ENCODE peak calls at places on chromosomes 11 and 22, in seven cellular contexts. R is T47D, L is sciatic nerve, E is psoas muscle, Q is activated T-cell treated with anti-CD3 and anti-CD28 coated beads for 48 hours, F is A673, U is right atrium auricular region. O is an unnamed sample.

GRCh38 chr11:78514922-78515502 is 59.7 kb downstream of the NARS2 start:
- DNase-seq in R (no peak), L (no peak), E (no peak), Q (no peak), F (no peak), U (no peak), O (no peak)

GRCh38 chr11:65773784-65774411 is 6.9 kb downstream of the AP5B1 start:
- DNase-seq in R (no peak), L (no peak), E (no peak), Q (no peak), F (no peak), U (peak), O (no peak)

GRCh38 chr22:20107951-20108756 is 7.8 kb upstream of the RANBP1 start:
- DNase-seq in R (no peak), L (no peak), E (peak), Q (no peak), F (no peak), U (no peak), O (peak)

GRCh38 chr11:44032304-44033085 is 15.3 kb upstream of the ACCSL start:
- DNase-seq in R (no peak), L (no peak), E (peak), Q (no peak), F (no peak), U (peak), O (no peak)

GRCh38 chr11:67652965-67653845 is 2.7 kb upstream of the ACY3 start:
- DNase-seq in R (no peak), L (no peak), E (no peak), Q (no peak), F (no peak), U (no peak), O (peak)

GRCh38 chr11:469684-470667 is 19.9 kb downstream of the PTDSS2 start:
- DNase-seq in R (peak), L (no peak), E (peak), Q (no peak), F (peak), U (peak), O (peak)

GRCh38 chr11:35373284-35373933 is 45.9 kb downstream of the SLC1A2 start:
- DNase-seq in R (no peak), L (no peak), E (no peak), Q (no peak), F (no peak), U (no peak), O (no peak)

GRCh38 chr11:112465433-112466024 is 204.9 kb upstream of the PLET1 start:
- DNase-seq in R (no peak), L (no peak), E (no peak), Q (no peak), F (no peak), U (no peak), O (no peak)

GRCh38 chr11:115119136-115119535 is 385.1 kb downstream of the CADM1 start:
- DNase-seq in R (no peak), L (no peak), E (no peak), Q (no peak), F (no peak), U (no peak), O (no peak)

GRCh38 chr22:50691521-50691920 is 18.9 kb downstream of the SHANK3 start:
- DNase-seq in R (no peak), L (peak), E (no peak), Q (no peak), F (peak), U (no peak), O (no peak)

GRCh38 chr22:49936018-49936972 is 17.9 kb downstream of the CRELD2 start:
- DNase-seq in R (no peak), L (peak), E (peak), Q (peak), F (peak), U (peak), O (peak)

GRCh38 chr11:60265373-60266214 is 14.9 kb upstream of the MS4A4A start:
- DNase-seq in R (peak), L (no peak), E (no peak), Q (no peak), F (peak), U (no peak), O (no peak)

GRCh38 chr11:108703916-108704315 is 39.0 kb downstream of the DDX10 start:
- DNase-seq in R (no peak), L (no peak), E (no peak), Q (no peak), F (no peak), U (no peak), O (no peak)

GRCh38 chr22:36332623-36333331 is 55.0 kb downstream of the MYH9 start:
- DNase-seq in R (no peak), L (no peak), E (no peak), Q (peak), F (peak), U (no peak), O (no peak)

GRCh38 chr11:84056696-84057095 is 770.5 kb upstream of the CCDC90B start:
- DNase-seq in R (no peak), L (no peak), E (no peak), Q (no peak), F (no peak), U (no peak), O (no peak)